ENCODE peak calls at places on chromosomes 5 and 9, in ten cellular contexts. F, W, G, R, O, N, E, T, Y and H are unnamed samples.

GRCh38 chr5:179464631-179465030 is 85.7 kb upstream of the RUFY1 start:
- DNase-seq in F (no peak), W (no peak), G (no peak), R (no peak), O (no peak), N (no peak), E (no peak), T (no peak), Y (no peak), H (no peak)

GRCh38 chr9:7782390-7783120 is 17.0 kb downstream of the DMAC1 start:
- DNase-seq in F (no peak), W (no peak), G (no peak), R (no peak), O (no peak), N (no peak), E (no peak), T (no peak), Y (no peak), H (no peak)

GRCh38 chr9:112823257-112823656 is 67.4 kb downstream of the SLC46A2 start:
- DNase-seq in F (no peak), W (no peak), G (no peak), R (no peak), O (no peak), N (no peak), E (no peak), T (no peak), Y (no peak), H (no peak)

GRCh38 chr5:84382363-84383295 is 2.1 kb downstream of the EDIL3 start:
- DNase-seq in F (peak; percentile 65), W (no peak), G (no peak), R (no peak), O (no peak), N (no peak), E (no peak), T (no peak), Y (no peak), H (no peak)

GRCh38 chr5:151288180-151288579 is 15.4 kb downstream of the SLC36A3 start:
- DNase-seq in F (no peak), W (no peak), G (no peak), R (no peak), O (no peak), N (no peak), E (no peak), T (no peak), Y (no peak), H (no peak)

GRCh38 chr5:54049963-54050362 is 260.4 kb downstream of the ARL15 start:
- DNase-seq in F (peak; percentile 52), W (no peak), G (no peak), R (no peak), O (no peak), N (no peak), E (no peak), T (peak; percentile 37), Y (peak; percentile 34), H (no peak)

GRCh38 chr9:71763752-71764332 is 4.5 kb downstream of the CEMIP2 start:
- DNase-seq in F (peak; percentile 52), W (no peak), G (no peak), R (no peak), O (no peak), N (no peak), E (no peak), T (no peak), Y (peak; percentile 32), H (no peak)

GRCh38 chr5:122162100-122162499 is 32.8 kb downstream of the ZNF474 start:
- DNase-seq in F (no peak), W (no peak), G (no peak), R (no peak), O (no peak), N (no peak), E (no peak), T (no peak), Y (no peak), H (no peak)

GRCh38 chr5:91311697-91312501 is 71.2 kb downstream of the ARRDC3 start:
- DNase-seq in F (peak; percentile 99), W (peak; percentile 57), G (peak; percentile 48), R (peak; percentile 81), O (peak; percentile 66), N (no peak), E (peak; percentile 69), T (peak; percentile 96), Y (peak; percentile 99), H (peak; percentile 35)

GRCh38 chr9:84371737-84372136 is 31.2 kb upstream of the SLC28A3 start:
- DNase-seq in F (peak; percentile 96), W (no peak), G (no peak), R (peak; percentile 28), O (no peak), N (no peak), E (no peak), T (peak; percentile 50), Y (peak; percentile 67), H (no peak)

GRCh38 chr5:72818866-72819534 is 2.5 kb downstream of the TNPO1 start:
- DNase-seq in F (peak; percentile 75), W (peak; percentile 43), G (peak; percentile 26), R (peak; percentile 82), O (peak; percentile 71), N (peak; percentile 30), E (peak; percentile 49), T (no peak), Y (no peak), H (peak; percentile 58)

GRCh38 chr5:176952531-176953193 is 53.5 kb upstream of the HK3 start:
- DNase-seq in F (no peak), W (no peak), G (no peak), R (no peak), O (no peak), N (no peak), E (no peak), T (no peak), Y (no peak), H (no peak)

GRCh38 chr9:114657705-114658104 is at the start of gene TEX53:
- DNase-seq in F (no peak), W (no peak), G (no peak), R (no peak), O (no peak), N (no peak), E (no peak), T (no peak), Y (no peak), H (no peak)

GRCh38 chr5:36734422-36734821 is 128.0 kb downstream of the SLC1A3 start:
- DNase-seq in F (peak; percentile 55), W (no peak), G (no peak), R (peak; percentile 33), O (no peak), N (no peak), E (no peak), T (no peak), Y (no peak), H (no peak)

GRCh38 chr5:125967576-125967975 is 455.6 kb upstream of the GRAMD2B start:
- DNase-seq in F (no peak), W (no peak), G (no peak), R (no peak), O (no peak), N (no peak), E (no peak), T (no peak), Y (no peak), H (no peak)

GRCh38 chr9:17871213-17871890 is 292.5 kb downstream of the SH3GL2 start:
- DNase-seq in F (no peak), W (no peak), G (no peak), R (no peak), O (no peak), N (no peak), E (no peak), T (no peak), Y (no peak), H (no peak)

GRCh38 chr9:133251773-133252172 is 23.2 kb downstream of the ABO start:
- DNase-seq in F (no peak), W (no peak), G (no peak), R (no peak), O (no peak), N (no peak), E (no peak), T (no peak), Y (no peak), H (no peak)

GRCh38 chr5:148653840-148654781 is at the start of gene HTR4:
- DNase-seq in F (no peak), W (no peak), G (no peak), R (no peak), O (no peak), N (no peak), E (no peak), T (no peak), Y (no peak), H (no peak)

GRCh38 chr5:12704955-12705354 is 800.7 kb upstream of the CTNND2 start:
- DNase-seq in F (no peak), W (no peak), G (no peak), R (no peak), O (no peak), N (no peak), E (no peak), T (no peak), Y (no peak), H (no peak)

GRCh38 chr5:73234156-73234555 is 61.2 kb downstream of the TMEM174 start:
- DNase-seq in F (no peak), W (no peak), G (no peak), R (no peak), O (no peak), N (no peak), E (no peak), T (no peak), Y (no peak), H (no peak)

GRCh38 chr9:111896942-111897830 is 572 bp downstream of the UGCG start:
- DNase-seq in F (peak; percentile 55), W (no peak), G (peak; percentile 42), R (peak; percentile 56), O (peak; percentile 61), N (peak; percentile 41), E (peak; percentile 15), T (no peak), Y (no peak), H (peak; percentile 83)

GRCh38 chr5:43049216-43049615 is 9.1 kb upstream of the ANXA2R start:
- DNase-seq in F (no peak), W (no peak), G (no peak), R (no peak), O (no peak), N (no peak), E (no peak), T (no peak), Y (no peak), H (no peak)

GRCh38 chr9:21812415-21812814 is 10.0 kb downstream of the MTAP start:
- DNase-seq in F (peak; percentile 89), W (no peak), G (no peak), R (no peak), O (no peak), N (no peak), E (no peak), T (no peak), Y (peak; percentile 28), H (no peak)

GRCh38 chr9:123131258-123131657 is 97.8 kb downstream of the GPR21 start:
- DNase-seq in F (peak; percentile 70), W (no peak), G (no peak), R (no peak), O (no peak), N (no peak), E (no peak), T (peak; percentile 41), Y (peak; percentile 24), H (no peak)

GRCh38 chr5:139315056-139315455 is 21.5 kb downstream of the MATR3 start:
- DNase-seq in F (no peak), W (no peak), G (no peak), R (no peak), O (no peak), N (no peak), E (no peak), T (no peak), Y (no peak), H (no peak)

GRCh38 chr5:173238312-173239232 is 3.6 kb upstream of the NKX2-5 start:
- DNase-seq in F (no peak), W (no peak), G (no peak), R (no peak), O (no peak), N (no peak), E (no peak), T (no peak), Y (no peak), H (peak; percentile 52)

GRCh38 chr5:103461223-103461622 is 101.4 kb downstream of the NUDT12 start:
- DNase-seq in F (peak; percentile 83), W (no peak), G (no peak), R (no peak), O (no peak), N (no peak), E (no peak), T (no peak), Y (peak; percentile 75), H (no peak)

GRCh38 chr9:125953314-125954019 is 206.3 kb downstream of the PBX3 start:
- DNase-seq in F (no peak), W (no peak), G (no peak), R (no peak), O (no peak), N (no peak), E (no peak), T (no peak), Y (no peak), H (no peak)